ENCODE peak calls at places on chromosomes 6 and 20, in nine cellular contexts. V is stimulated activated CD4-positive, alpha-beta T cell treated with anti-CD3 and anti-CD28 coated beads, TNF-alpha, amount 100 ng/mL, for 48 hours; Z is DMS79; U is NCI-H1092; E is glutamatergic neuron; N is activated T-helper 1 cell treated with Interleukin-2 at 50 U/mL for 16 hours; J is AG09319; A is B cell; K is Ammon's horn. M is an unnamed sample.

GRCh38 chr20:39885975-39886649 is 802.9 kb downstream of the MAFB start:
- DNase-seq in U (no peak), E (peak), V (no peak), K (peak), N (no peak), A (no peak), Z (no peak), J (peak), M (peak)

GRCh38 chr6:5302995-5303622 is 41.8 kb downstream of the FARS2 start:
- DNase-seq in U (no peak), E (no peak), K (peak), J (no peak), Z (no peak), V (no peak), A (peak), N (peak), M (peak)

GRCh38 chr6:61887425-61887824 is 398.6 kb downstream of the KHDRBS2 start:
- DNase-seq in K (no peak), N (no peak), U (no peak), Z (no peak), E (no peak), J (no peak), A (no peak), V (no peak), M (no peak)

GRCh38 chr20:14698125-14698524 is 360.7 kb upstream of the FLRT3 start:
- DNase-seq in K (no peak), E (no peak), V (no peak), A (no peak), N (no peak), J (no peak), U (no peak), Z (no peak), M (no peak)

GRCh38 chr6:40346241-40346640 is 240.9 kb downstream of the LRFN2 start:
- DNase-seq in V (no peak), N (no peak), J (no peak), K (no peak), E (no peak), A (no peak), U (no peak), Z (no peak), M (no peak)

GRCh38 chr6:15522026-15522425 is 140.8 kb downstream of the DTNBP1 start:
- DNase-seq in A (no peak), J (no peak), V (no peak), E (no peak), N (no peak), U (no peak), K (no peak), Z (no peak), M (no peak)

GRCh38 chr20:32244150-32244823 is 33.2 kb upstream of the KIF3B start:
- DNase-seq in U (no peak), E (no peak), N (no peak), K (no peak), J (no peak), Z (no peak), A (no peak), V (no peak), M (no peak)

GRCh38 chr6:43276180-43277082 is 21.6 kb upstream of the SLC22A7 start:
- DNase-seq in J (no peak), Z (no peak), N (peak), U (no peak), A (peak), K (no peak), V (no peak), E (no peak), M (no peak)

GRCh38 chr6:132768051-132768517 is 10.4 kb upstream of the VNN2 start:
- DNase-seq in Z (no peak), N (no peak), E (peak), J (no peak), U (no peak), K (peak), V (no peak), A (no peak), M (peak)

GRCh38 chr20:2364014-2364413 is 16.7 kb upstream of the TGM6 start:
- DNase-seq in Z (no peak), U (no peak), K (no peak), J (no peak), E (no peak), N (no peak), A (no peak), V (no peak), M (no peak)

GRCh38 chr20:62598761-62599194 is 43.5 kb upstream of the SLCO4A1 start:
- DNase-seq in U (no peak), J (no peak), K (no peak), A (no peak), N (no peak), V (no peak), Z (no peak), E (no peak), M (peak)

GRCh38 chr20:32820000-32820697 is 395 bp downstream of the MAPRE1 start:
- DNase-seq in J (no peak), U (peak), E (peak), A (peak), Z (peak), V (peak), K (peak), N (peak), M (peak)

GRCh38 chr6:160750276-160750689 is 48.2 kb downstream of the PLG start:
- DNase-seq in E (peak), Z (no peak), K (no peak), J (no peak), N (no peak), U (no peak), V (no peak), A (no peak), M (peak)

GRCh38 chr20:46129955-46130481 is 11.9 kb downstream of the CD40 start:
- DNase-seq in K (peak), E (peak), U (peak), J (no peak), A (peak), Z (peak), N (no peak), V (no peak), M (no peak)

GRCh38 chr20:57292611-57293010 is 26.2 kb upstream of the BMP7 start:
- DNase-seq in U (no peak), N (no peak), V (no peak), K (no peak), J (no peak), E (no peak), A (no peak), Z (no peak), M (no peak)

GRCh38 chr20:9348746-9349145 is 165.6 kb upstream of the LAMP5 start:
- DNase-seq in K (no peak), J (no peak), E (no peak), U (no peak), V (no peak), A (no peak), N (no peak), Z (no peak), M (no peak)

GRCh38 chr6:166050559-166050958 is 117.1 kb downstream of the TBXT start:
- DNase-seq in J (no peak), K (no peak), V (no peak), E (no peak), Z (no peak), A (no peak), U (no peak), N (no peak), M (no peak)

GRCh38 chr6:118894425-118895240 is 681 bp downstream of the ASF1A start:
- DNase-seq in U (peak), J (no peak), A (peak), Z (no peak), V (peak), K (peak), E (peak), N (peak), M (peak)

GRCh38 chr20:63896136-63896890 is 1.4 kb downstream of the DNAJC5 start:
- DNase-seq in Z (peak), N (no peak), K (peak), U (peak), E (no peak), A (peak), V (no peak), J (no peak), M (peak)

GRCh38 chr20:41645372-41645771 is 27.2 kb upstream of the CHD6 start:
- DNase-seq in V (no peak), E (no peak), N (no peak), K (no peak), U (no peak), Z (no peak), J (no peak), A (no peak), M (no peak)

GRCh38 chr6:113944701-113945100 is 26.2 kb downstream of the HDAC2 start:
- DNase-seq in Z (no peak), K (no peak), N (no peak), J (no peak), V (no peak), U (no peak), E (no peak), A (no peak), M (no peak)

GRCh38 chr6:33757906-33758305 is 11.2 kb upstream of the IP6K3 start:
- DNase-seq in N (no peak), Z (no peak), A (no peak), J (no peak), K (no peak), V (no peak), U (no peak), E (no peak), M (no peak)

GRCh38 chr6:162934844-162935243 is 207.1 kb downstream of the PACRG start:
- DNase-seq in V (no peak), A (no peak), Z (no peak), U (no peak), E (no peak), N (no peak), J (no peak), K (no peak), M (no peak)

GRCh38 chr6:91097316-91097878 is 510.5 kb upstream of the MAP3K7 start:
- DNase-seq in J (no peak), K (peak), Z (peak), V (no peak), N (no peak), U (no peak), A (no peak), E (no peak), M (no peak)

GRCh38 chr6:33426590-33427563 is 7.0 kb downstream of the SYNGAP1 start:
- DNase-seq in K (peak), E (no peak), N (no peak), U (no peak), V (no peak), J (no peak), Z (no peak), A (no peak), M (peak)

GRCh38 chr6:158760618-158761250 is 58.4 kb downstream of the EZR start:
- DNase-seq in J (no peak), U (no peak), K (no peak), Z (no peak), E (no peak), A (no peak), V (no peak), N (no peak), M (no peak)

GRCh38 chr20:8357703-8358102 is 225.6 kb downstream of the PLCB1 start:
- DNase-seq in K (no peak), N (no peak), Z (no peak), A (no peak), E (no peak), V (no peak), U (no peak), J (no peak), M (no peak)

GRCh38 chr6:126033696-126034095 is 47.4 kb downstream of the TRMT11 start:
- DNase-seq in E (no peak), K (peak), A (no peak), U (no peak), Z (no peak), V (no peak), N (no peak), J (peak), M (peak)

GRCh38 chr20:40493551-40493950 is 195.5 kb downstream of the MAFB start:
- DNase-seq in J (no peak), V (no peak), U (no peak), Z (no peak), A (no peak), N (no peak), E (no peak), K (no peak), M (no peak)

GRCh38 chr6:142071981-142072380 is 60.7 kb upstream of the GJE1 start:
- DNase-seq in U (no peak), V (no peak), N (no peak), Z (no peak), A (no peak), K (no peak), E (no peak), J (no peak), M (no peak)

GRCh38 chr20:38231786-38232130 is 28.8 kb downstream of the KIAA1755 start:
- DNase-seq in Z (no peak), J (no peak), U (no peak), N (no peak), V (no peak), E (no peak), A (no peak), K (no peak), M (no peak)

GRCh38 chr6:34484899-34485298 is 19.0 kb downstream of the PACSIN1 start:
- DNase-seq in E (no peak), J (no peak), V (peak), U (no peak), K (no peak), Z (no peak), N (peak), A (no peak), M (peak)

GRCh38 chr20:58361549-58361948 is 27.5 kb upstream of the VAPB start:
- DNase-seq in A (no peak), U (no peak), V (no peak), J (peak), N (no peak), K (no peak), E (no peak), Z (no peak), M (no peak)

GRCh38 chr20:50126662-50127061 is 13.7 kb upstream of the UBE2V1 start:
- DNase-seq in E (no peak), Z (no peak), K (no peak), N (no peak), J (no peak), A (no peak), U (no peak), V (no peak), M (no peak)

GRCh38 chr20:4875578-4876067 is 125.7 kb downstream of the SLC23A2 start:
- DNase-seq in E (no peak), K (peak), N (no peak), A (no peak), J (no peak), V (no peak), U (peak), Z (peak), M (peak)

M was measured in OCI-LY7.